ENCODE peak calls at places on chromosomes 3 and 15, in seven cellular contexts. W is SK-N-SH, Z is GM12891, G is K562, P is GM12878, J is HepG2, E is H1. F is an unnamed sample.

GRCh38 chr15:55741592-55742497 is 1.1 kb downstream of the PRTG start:
- DNase-seq in J (peak), E (no peak), W (peak), G (no peak), P (no peak), Z (no peak), F (no peak)

GRCh38 chr3:138694287-138695007 is 85.9 kb downstream of the FAIM start:
- DNase-seq in W (no peak), P (no peak), E (no peak), Z (no peak), G (no peak), J (no peak), F (no peak)

GRCh38 chr15:57735891-57736290 is 29.4 kb downstream of the POLR2M start:
- DNase-seq in W (no peak), J (no peak), Z (no peak), E (no peak), G (no peak), P (no peak), F (no peak)

GRCh38 chr3:14369675-14370669 is 32.4 kb upstream of the SLC6A6 start:
- DNase-seq in W (no peak), Z (no peak), J (peak), E (peak), G (no peak), P (no peak), F (no peak)

GRCh38 chr3:54146383-54147239 is 24.3 kb downstream of the CACNA2D3 start:
- DNase-seq in P (no peak), W (peak), J (peak), Z (peak), G (peak), E (no peak), F (peak)

GRCh38 chr15:75943713-75944215 is 40.1 kb downstream of the FBXO22 start:
- DNase-seq in P (no peak), G (no peak), E (no peak), W (no peak), J (no peak), Z (no peak), F (no peak)

GRCh38 chr3:49397470-49397869 is 14.3 kb downstream of the RHOA start:
- DNase-seq in W (peak), P (no peak), E (no peak), G (no peak), Z (no peak), J (no peak), F (no peak)

GRCh38 chr3:49785565-49786356 is 581 bp downstream of the IP6K1 start:
- DNase-seq in P (no peak), W (peak), Z (no peak), G (no peak), E (no peak), J (no peak), F (no peak)

GRCh38 chr3:126711361-126711760 is 7.3 kb downstream of the CHCHD6 start:
- DNase-seq in G (no peak), P (no peak), J (no peak), Z (no peak), W (no peak), E (no peak), F (no peak)

GRCh38 chr3:156554515-156554841 is 439 bp downstream of the SSR3 start:
- DNase-seq in Z (no peak), W (no peak), G (peak), P (no peak), J (no peak), E (no peak), F (no peak)

GRCh38 chr3:183500349-183500748 is 55.2 kb downstream of the KLHL6 start:
- DNase-seq in W (no peak), Z (no peak), G (no peak), J (no peak), P (no peak), E (no peak), F (no peak)

GRCh38 chr3:65597225-65597951 is 441.3 kb downstream of the MAGI1 start:
- DNase-seq in Z (no peak), W (peak), E (peak), P (no peak), G (no peak), J (no peak), F (no peak)

GRCh38 chr3:50274371-50275104 is 4.3 kb upstream of the LSMEM2 start:
- DNase-seq in Z (peak), P (no peak), E (no peak), G (peak), W (peak), J (peak), F (peak)

GRCh38 chr3:23874359-23875120 is 42.2 kb downstream of the NKIRAS1 start:
- DNase-seq in E (no peak), G (no peak), W (no peak), P (no peak), Z (no peak), J (no peak), F (no peak)

GRCh38 chr3:121481116-121481895 is 64.5 kb downstream of the POLQ start:
- DNase-seq in E (no peak), G (no peak), W (no peak), Z (no peak), J (no peak), P (no peak), F (no peak)

GRCh38 chr3:139559541-139559940 is 20.0 kb upstream of the RBP1 start:
- DNase-seq in E (no peak), W (no peak), P (no peak), G (no peak), J (no peak), Z (no peak), F (no peak)

GRCh38 chr3:177944228-177944661 is 592.0 kb upstream of the KCNMB2 start:
- DNase-seq in Z (no peak), G (no peak), W (no peak), P (no peak), J (no peak), E (no peak), F (no peak)

GRCh38 chr3:55879901-55880331 is 392.8 kb upstream of the WNT5A start:
- DNase-seq in P (no peak), W (no peak), E (no peak), J (no peak), Z (no peak), G (no peak), F (no peak)

GRCh38 chr15:85125056-85125661 is 143.5 kb downstream of the PDE8A start:
- DNase-seq in E (no peak), J (no peak), Z (no peak), G (no peak), P (no peak), W (no peak), F (no peak)

GRCh38 chr3:171028779-171029232 is 2.3 kb upstream of the SLC2A2 start:
- DNase-seq in J (no peak), G (no peak), P (no peak), Z (no peak), E (no peak), W (no peak), F (no peak)

GRCh38 chr15:31487811-31488436 is 161.3 kb downstream of the KLF13 start:
- DNase-seq in W (no peak), G (no peak), Z (no peak), J (no peak), P (peak), E (no peak), F (peak)

GRCh38 chr15:78431955-78432354 is 6.1 kb upstream of the IREB2 start:
- DNase-seq in W (no peak), J (no peak), G (no peak), E (no peak), P (no peak), Z (no peak), F (no peak)

GRCh38 chr15:39497759-39498565 is 82.9 kb upstream of the THBS1 start:
- DNase-seq in Z (no peak), E (no peak), P (no peak), W (no peak), J (no peak), G (no peak), F (no peak)

GRCh38 chr3:175185903-175186302 is 326.8 kb downstream of the NAALADL2 start:
- DNase-seq in G (no peak), P (no peak), W (no peak), E (no peak), J (no peak), Z (no peak), F (no peak)

GRCh38 chr15:23734856-23735255 is 47.8 kb upstream of the NDN start:
- DNase-seq in G (no peak), Z (no peak), E (no peak), W (no peak), P (no peak), J (no peak), F (no peak)

GRCh38 chr3:98521897-98522537 is 685 bp downstream of the CLDND1 start:
- DNase-seq in Z (no peak), P (no peak), G (peak), J (peak), E (no peak), W (peak), F (no peak)

GRCh38 chr3:36681867-36682266 is 82.5 kb downstream of the DCLK3 start:
- DNase-seq in J (no peak), E (no peak), G (no peak), P (no peak), Z (no peak), W (no peak), F (no peak)

DNA sequence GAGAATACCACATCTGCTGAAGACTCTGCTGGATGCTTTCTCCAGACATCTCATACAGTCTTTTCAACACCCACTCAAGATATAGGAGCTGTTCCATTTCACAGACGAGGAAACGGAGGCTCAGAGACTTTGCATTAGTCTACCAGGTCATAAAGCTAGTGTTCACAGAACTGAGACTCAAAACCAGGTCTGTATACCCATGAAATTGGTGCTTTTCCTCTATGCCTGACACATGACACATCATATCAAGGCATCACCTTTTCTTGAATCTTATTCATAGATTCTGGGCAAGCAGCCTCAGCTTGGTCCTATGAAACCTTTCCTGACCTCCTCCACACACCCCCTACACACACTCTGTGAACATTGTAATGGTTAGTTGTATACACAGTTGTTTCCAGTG is 101.2 kb downstream of the LPP start:
- DNase-seq in E (no peak), P (no peak), G (no peak), W (no peak), J (no peak), Z (no peak), F (no peak)
- TF ChIP-seq TAF1 in E (no peak), P (no peak), G (no peak), W (no peak), J (no peak), Z (no peak), F (no peak)

GRCh38 chr3:122758877-122759670 is 34.6 kb downstream of the HSPBAP1 start:
- DNase-seq in P (no peak), Z (no peak), E (no peak), W (no peak), G (no peak), J (no peak), F (no peak)

GRCh38 chr3:122760457-122761271 is 33.0 kb downstream of the HSPBAP1 start:
- DNase-seq in E (peak), J (no peak), Z (no peak), P (no peak), W (no peak), G (no peak), F (no peak)

GRCh38 chr3:122754867-122755835 is 38.5 kb downstream of the HSPBAP1 start:
- DNase-seq in E (no peak), W (peak), P (peak), Z (peak), J (peak), G (peak), F (no peak)
- TF ChIP-seq TAF1 in E (no peak), W (no peak), P (no peak), Z (no peak), J (no peak), G (no peak), F (no peak)

GRCh38 chr3:134476306-134476705 is 9.5 kb downstream of the ANAPC13 start:
- DNase-seq in Z (no peak), P (no peak), W (no peak), G (no peak), J (no peak), E (no peak), F (no peak)
- TF ChIP-seq TAF1 in Z (no peak), P (no peak), W (no peak), G (no peak), J (no peak), E (no peak), F (no peak)

GRCh38 chr15:99722406-99722805 is 10.8 kb downstream of the LYSMD4 start:
- DNase-seq in Z (no peak), G (no peak), W (no peak), E (no peak), P (no peak), J (no peak), F (no peak)

GRCh38 chr15:99721896-99722295 is 11.3 kb downstream of the LYSMD4 start:
- DNase-seq in G (no peak), P (no peak), W (no peak), Z (no peak), J (no peak), E (no peak), F (no peak)

GRCh38 chr15:99719096-99719541 is 14.1 kb downstream of the LYSMD4 start:
- DNase-seq in G (no peak), J (no peak), P (peak), W (no peak), Z (peak), E (no peak), F (peak)

GRCh38 chr15:99720533-99720932 is 12.7 kb downstream of the LYSMD4 start:
- DNase-seq in Z (no peak), J (no peak), W (no peak), G (no peak), P (no peak), E (no peak), F (no peak)

GRCh38 chr15:99721104-99721778 is 12.0 kb downstream of the LYSMD4 start:
- DNase-seq in G (no peak), W (no peak), P (no peak), J (peak), E (no peak), Z (no peak), F (no peak)
- TF ChIP-seq TAF1 in G (no peak), W (no peak), P (no peak), J (no peak), E (no peak), Z (no peak), F (no peak)

DNA sequence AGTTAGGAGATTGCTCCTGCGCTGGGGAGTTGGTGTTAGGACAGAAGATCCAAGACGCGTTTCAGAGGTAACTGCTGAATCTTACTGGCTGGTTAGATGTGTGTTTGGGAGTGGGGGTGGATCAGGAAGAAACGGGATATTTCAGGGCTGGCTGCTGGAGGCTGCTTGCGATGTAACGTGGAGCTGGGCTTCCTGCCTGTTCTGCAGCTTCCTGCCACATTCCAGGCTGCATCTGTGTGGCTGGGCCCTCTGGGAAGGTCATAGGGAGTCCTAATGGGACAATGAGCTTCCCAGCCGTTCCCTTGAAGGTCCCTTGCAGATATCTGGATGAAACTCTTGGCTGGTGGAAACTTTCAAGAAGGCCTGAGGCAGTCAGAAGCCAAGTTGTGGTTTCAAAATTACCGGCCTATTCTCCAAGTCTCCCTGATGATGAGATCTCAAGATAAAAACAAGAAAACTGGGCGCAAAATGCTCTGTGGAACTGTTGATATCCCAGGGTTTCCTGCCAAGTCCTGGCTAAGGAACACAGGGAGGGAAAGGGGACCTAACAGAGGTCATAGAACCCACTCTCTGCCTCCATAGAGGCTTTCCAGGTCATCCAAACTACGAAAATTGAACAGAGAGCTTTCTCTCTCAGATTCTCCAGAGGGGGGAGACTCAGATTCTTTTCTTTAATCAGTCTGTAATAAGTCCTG is 67.0 kb downstream of the NOX5 start:
- DNase-seq in W (no peak), P (no peak), J (no peak), Z (no peak), G (no peak), E (no peak), F (no peak)
- TF ChIP-seq TAF1 in W (no peak), P (no peak), J (no peak), Z (no peak), G (no peak), E (no peak), F (no peak)

GRCh38 chr15:80523746-80524145 is 119.6 kb downstream of the ARNT2 start:
- DNase-seq in J (no peak), Z (no peak), G (no peak), P (no peak), E (no peak), W (no peak), F (no peak)

GRCh38 chr15:80525853-80526252 is 121.7 kb downstream of the ARNT2 start:
- DNase-seq in J (no peak), W (no peak), Z (no peak), E (no peak), G (no peak), P (no peak), F (no peak)

GRCh38 chr15:80527961-80528360 is 123.8 kb downstream of the ARNT2 start:
- DNase-seq in P (no peak), J (no peak), G (no peak), W (no peak), Z (no peak), E (no peak), F (no peak)

GRCh38 chr15:80527406-80527805 is 123.2 kb downstream of the ARNT2 start:
- DNase-seq in E (no peak), J (no peak), P (no peak), Z (no peak), W (no peak), G (no peak), F (no peak)

GRCh38 chr15:80526556-80527340 is 122.6 kb downstream of the ARNT2 start:
- DNase-seq in J (no peak), G (no peak), W (no peak), E (no peak), P (no peak), Z (no peak), F (no peak)
- TF ChIP-seq TAF1 in J (no peak), G (no peak), W (no peak), E (no peak), P (no peak), Z (no peak), F (no peak)

DNA sequence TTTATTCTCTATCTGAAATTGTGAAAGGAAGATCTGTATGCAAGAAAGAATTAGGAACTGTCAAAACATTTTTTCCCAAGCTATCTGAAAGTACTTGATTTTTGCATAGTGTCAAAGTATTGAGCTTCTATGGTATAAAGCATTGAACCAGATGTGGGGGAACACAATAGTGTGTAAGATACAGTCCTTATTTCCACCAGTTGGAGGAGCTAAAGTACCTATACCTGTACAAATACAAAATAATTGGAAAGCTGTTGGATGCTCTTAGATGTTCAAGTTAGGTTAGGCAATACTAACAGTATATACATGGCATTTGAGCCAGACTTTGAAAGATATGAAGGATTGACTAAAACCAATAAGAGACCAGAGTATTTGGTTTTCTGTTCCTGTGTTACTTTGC is 148.4 kb downstream of the B3GALNT1 start:
- DNase-seq in J (peak), E (no peak), G (no peak), Z (no peak), W (no peak), P (no peak), F (no peak)
- TF ChIP-seq TAF1 in J (no peak), E (no peak), G (no peak), Z (no peak), W (no peak), P (no peak), F (no peak)